ENCODE peak calls at places on chromosomes 3 and 15, in seven cellular contexts. Z is NCI-H2029, A is T-helper 2 cell, B is mammary epithelial cell, G is NCI-H774, S is NCI-H1417, H is nephron progenitor cell. D is an unnamed sample.

GRCh38 chr3:25563601-25564000 is 101.1 kb downstream of the TOP2B start:
- DNase-seq in B (no peak), A (no peak), G (no peak), S (no peak), Z (no peak), H (no peak), D (no peak)

GRCh38 chr3:13378155-13378554 is 42.0 kb downstream of the NUP210 start:
- DNase-seq in B (no peak), G (no peak), S (no peak), Z (no peak), H (no peak), A (no peak), D (no peak)

GRCh38 chr15:57224664-57225063 is 151.6 kb upstream of the CGNL1 start:
- DNase-seq in Z (no peak), A (no peak), H (no peak), G (no peak), S (no peak), B (peak; percentile 44), D (no peak)

GRCh38 chr15:45884755-45885445 is 250.1 kb downstream of the SQOR start:
- DNase-seq in Z (peak; percentile 27), H (no peak), S (no peak), G (no peak), B (no peak), A (no peak), D (no peak)

GRCh38 chr3:134737520-134737919 is 57.5 kb upstream of the EPHB1 start:
- DNase-seq in A (no peak), B (no peak), H (no peak), Z (no peak), G (no peak), S (no peak), D (no peak)

GRCh38 chr3:79769234-79769633 is 1.4 kb upstream of the ROBO1 start:
- DNase-seq in B (no peak), S (peak; percentile 5), Z (no peak), G (no peak), A (no peak), H (no peak), D (no peak)

GRCh38 chr3:21893250-21893649 is 142.2 kb upstream of the ZNF385D start:
- DNase-seq in S (no peak), H (no peak), Z (no peak), G (no peak), B (no peak), A (no peak), D (no peak)

GRCh38 chr3:141798455-141798854 is 35.2 kb downstream of the GRK7 start:
- DNase-seq in A (no peak), S (no peak), G (no peak), B (no peak), Z (no peak), H (no peak), D (no peak)

GRCh38 chr3:135992072-135992471 is 26.5 kb downstream of the PPP2R3A start:
- DNase-seq in Z (no peak), S (no peak), G (no peak), B (peak; percentile 80), A (no peak), H (no peak), D (no peak)

GRCh38 chr3:38136807-38137614 is at the start of gene ACAA1:
- DNase-seq in A (peak; percentile 96), S (peak; percentile 98), H (peak; percentile 99), Z (peak; percentile 99), B (peak; percentile 99), G (peak; percentile 89), D (peak; percentile 98)

GRCh38 chr3:11629716-11630115 is 14.0 kb downstream of the VGLL4 start:
- DNase-seq in H (no peak), Z (no peak), A (no peak), G (no peak), B (no peak), S (no peak), D (no peak)

GRCh38 chr3:98657429-98657828 is 64.0 kb upstream of the CPOX start:
- DNase-seq in S (peak; percentile 8), Z (no peak), H (peak; percentile 43), A (peak; percentile 14), B (peak; percentile 24), G (peak; percentile 5), D (peak; percentile 4)

GRCh38 chr3:24253336-24253735 is 241.3 kb downstream of the THRB start:
- DNase-seq in A (no peak), Z (no peak), B (no peak), H (no peak), G (no peak), S (no peak), D (no peak)

GRCh38 chr15:28228096-28228495 is 93.9 kb downstream of the HERC2 start:
- DNase-seq in S (no peak), G (no peak), Z (no peak), B (no peak), A (no peak), H (no peak), D (no peak)

GRCh38 chr3:48016336-48016973 is at the start of gene MAP4:
- DNase-seq in G (no peak), B (no peak), S (no peak), H (no peak), Z (peak; percentile 13), A (no peak), D (no peak)

GRCh38 chr15:88125578-88125977 is 131.0 kb downstream of the NTRK3 start:
- DNase-seq in B (no peak), A (no peak), H (no peak), S (no peak), G (no peak), Z (no peak), D (no peak)

GRCh38 chr3:146625117-146625775 is 20.1 kb upstream of the PLSCR5 start:
- DNase-seq in A (no peak), B (no peak), S (no peak), G (peak; percentile 18), Z (no peak), H (no peak), D (peak; percentile 6)

GRCh38 chr3:123618768-123619484 is 34.1 kb upstream of the HACD2 start:
- DNase-seq in Z (peak; percentile 10), G (no peak), B (peak; percentile 53), H (no peak), S (peak; percentile 14), A (no peak), D (no peak)

GRCh38 chr15:74768771-74769342 is 13.0 kb upstream of the CSK start:
- DNase-seq in Z (no peak), H (peak; percentile 79), A (peak; percentile 58), B (no peak), S (peak; percentile 82), G (peak; percentile 38), D (peak; percentile 51)

GRCh38 chr3:58962040-58962651 is 87.7 kb downstream of the CFAP20DC start:
- DNase-seq in H (no peak), S (no peak), G (no peak), B (no peak), Z (no peak), A (no peak), D (no peak)

GRCh38 chr3:113132571-113132996 is 78.8 kb upstream of the BOC start:
- DNase-seq in H (no peak), B (peak; percentile 83), Z (no peak), A (no peak), G (no peak), S (no peak), D (no peak)

GRCh38 chr3:188432826-188433525 is 279.0 kb downstream of the LPP start:
- DNase-seq in Z (no peak), H (no peak), S (no peak), A (no peak), B (no peak), G (no peak), D (no peak)

GRCh38 chr3:45874677-45875346 is 11.5 kb upstream of the CCR9 start:
- DNase-seq in Z (no peak), S (no peak), H (no peak), G (no peak), B (no peak), A (no peak), D (no peak)

GRCh38 chr3:146339262-146339808 is 88.4 kb upstream of the PLSCR4 start:
- DNase-seq in G (no peak), A (no peak), H (no peak), Z (no peak), B (no peak), S (no peak), D (no peak)

GRCh38 chr3:111910806-111911205 is 51.7 kb downstream of the PHLDB2 start:
- DNase-seq in S (no peak), B (no peak), Z (no peak), H (no peak), G (no peak), A (no peak), D (no peak)

GRCh38 chr3:26622634-26623408 is at the start of gene LRRC3B:
- DNase-seq in H (peak; percentile 67), B (no peak), S (peak; percentile 69), A (no peak), G (no peak), Z (no peak), D (peak; percentile 21)

GRCh38 chr3:124969190-124969589 is 34.6 kb upstream of the MUC13 start:
- DNase-seq in H (no peak), S (no peak), A (no peak), Z (no peak), G (no peak), B (no peak), D (no peak)

GRCh38 chr3:8576841-8577553 is 67.6 kb downstream of the SSUH2 start:
- DNase-seq in Z (no peak), H (no peak), S (no peak), G (no peak), B (no peak), A (no peak), D (no peak)

GRCh38 chr15:90563460-90563859 is 33.7 kb downstream of the CRTC3 start:
- DNase-seq in H (no peak), A (no peak), Z (no peak), S (no peak), G (no peak), B (no peak), D (no peak)